ENCODE peak calls at places on chromosomes 4 and X, in nine cellular contexts. One of them, this sample, is unnamed.

GRCh38 chr4:108772402-108772801 is 9.5 kb upstream of the ETNPPL start:
- DNase-seq in cardiac muscle cell: no peak
- DNase-seq in lower leg skin: no peak
- DNase-seq in omental fat pad: no peak
- DNase-seq in GM20000: no peak
- DNase-seq in left lung: no peak
- DNase-seq in activated B cell treated with CpG ODN at 0.5 μM for 24 hours: no peak
- DNase-seq in PC-3: no peak
- DNase-seq in fibroblast of mammary gland: no peak
- DNase-seq in this sample: no peak

GRCh38 chr4:151599876-151600275 is 160.9 kb downstream of the GATB start:
- DNase-seq in PC-3: no peak
- DNase-seq in left lung: no peak
- DNase-seq in fibroblast of mammary gland: peak; percentile 59
- DNase-seq in omental fat pad: no peak
- DNase-seq in GM20000: no peak
- DNase-seq in lower leg skin: no peak
- DNase-seq in cardiac muscle cell: no peak
- DNase-seq in activated B cell treated with CpG ODN at 0.5 μM for 24 hours: no peak
- DNase-seq in this sample: no peak

GRCh38 chrX:130295519-130296314 is 27.0 kb upstream of the ZNF280C start:
- DNase-seq in lower leg skin: no peak
- DNase-seq in GM20000: no peak
- DNase-seq in activated B cell treated with CpG ODN at 0.5 μM for 24 hours: no peak
- DNase-seq in left lung: no peak
- DNase-seq in cardiac muscle cell: no peak
- DNase-seq in PC-3: peak; percentile 33
- DNase-seq in omental fat pad: no peak
- DNase-seq in fibroblast of mammary gland: peak; percentile 41
- DNase-seq in this sample: no peak

GRCh38 chr4:75633846-75634245 is 3.5 kb upstream of the CDKL2 start:
- DNase-seq in omental fat pad: no peak
- DNase-seq in PC-3: no peak
- DNase-seq in GM20000: no peak
- DNase-seq in lower leg skin: no peak
- DNase-seq in activated B cell treated with CpG ODN at 0.5 μM for 24 hours: no peak
- DNase-seq in fibroblast of mammary gland: peak; percentile 49
- DNase-seq in left lung: no peak
- DNase-seq in cardiac muscle cell: no peak
- DNase-seq in this sample: no peak

GRCh38 chrX:81316163-81316562 is 114.3 kb downstream of the SH3BGRL start:
- DNase-seq in cardiac muscle cell: no peak
- DNase-seq in activated B cell treated with CpG ODN at 0.5 μM for 24 hours: no peak
- DNase-seq in lower leg skin: peak; percentile 14
- DNase-seq in omental fat pad: no peak
- DNase-seq in GM20000: no peak
- DNase-seq in PC-3: no peak
- DNase-seq in fibroblast of mammary gland: peak; percentile 25
- DNase-seq in left lung: no peak
- DNase-seq in this sample: no peak

GRCh38 chr4:121633642-121634041 is 63.1 kb downstream of the ANXA5 start:
- DNase-seq in cardiac muscle cell: no peak
- DNase-seq in left lung: no peak
- DNase-seq in GM20000: no peak
- DNase-seq in fibroblast of mammary gland: no peak
- DNase-seq in lower leg skin: no peak
- DNase-seq in omental fat pad: no peak
- DNase-seq in activated B cell treated with CpG ODN at 0.5 μM for 24 hours: no peak
- DNase-seq in PC-3: no peak
- DNase-seq in this sample: no peak

GRCh38 chrX:9848718-9849481 is 62.7 kb downstream of the SHROOM2 start:
- DNase-seq in omental fat pad: no peak
- DNase-seq in activated B cell treated with CpG ODN at 0.5 μM for 24 hours: no peak
- DNase-seq in left lung: no peak
- DNase-seq in PC-3: no peak
- DNase-seq in cardiac muscle cell: no peak
- DNase-seq in lower leg skin: no peak
- DNase-seq in GM20000: no peak
- DNase-seq in fibroblast of mammary gland: no peak
- DNase-seq in this sample: no peak

GRCh38 chr4:128727658-128728057 is 81.8 kb upstream of the JADE1 start:
- DNase-seq in activated B cell treated with CpG ODN at 0.5 μM for 24 hours: no peak
- DNase-seq in lower leg skin: no peak
- DNase-seq in GM20000: no peak
- DNase-seq in fibroblast of mammary gland: no peak
- DNase-seq in cardiac muscle cell: peak; percentile 9
- DNase-seq in omental fat pad: no peak
- DNase-seq in PC-3: no peak
- DNase-seq in left lung: no peak
- DNase-seq in this sample: no peak

GRCh38 chr4:36006226-36006625 is 238.1 kb downstream of the ARAP2 start:
- DNase-seq in activated B cell treated with CpG ODN at 0.5 μM for 24 hours: no peak
- DNase-seq in GM20000: no peak
- DNase-seq in omental fat pad: no peak
- DNase-seq in lower leg skin: no peak
- DNase-seq in PC-3: peak; percentile 78
- DNase-seq in cardiac muscle cell: no peak
- DNase-seq in fibroblast of mammary gland: peak; percentile 5
- DNase-seq in left lung: no peak
- DNase-seq in this sample: no peak

GRCh38 chrX:109049903-109050302 is 313.5 kb upstream of the IRS4 start:
- DNase-seq in lower leg skin: no peak
- DNase-seq in omental fat pad: no peak
- DNase-seq in GM20000: no peak
- DNase-seq in fibroblast of mammary gland: no peak
- DNase-seq in PC-3: no peak
- DNase-seq in left lung: no peak
- DNase-seq in activated B cell treated with CpG ODN at 0.5 μM for 24 hours: no peak
- DNase-seq in cardiac muscle cell: no peak
- DNase-seq in this sample: no peak

GRCh38 chr4:11623726-11624037 is 195.0 kb upstream of the HS3ST1 start:
- DNase-seq in lower leg skin: no peak
- DNase-seq in fibroblast of mammary gland: no peak
- DNase-seq in activated B cell treated with CpG ODN at 0.5 μM for 24 hours: no peak
- DNase-seq in cardiac muscle cell: peak; percentile 62
- DNase-seq in left lung: peak; percentile 32
- DNase-seq in GM20000: peak; percentile 5
- DNase-seq in PC-3: peak; percentile 63
- DNase-seq in omental fat pad: no peak
- DNase-seq in this sample: no peak

DNA sequence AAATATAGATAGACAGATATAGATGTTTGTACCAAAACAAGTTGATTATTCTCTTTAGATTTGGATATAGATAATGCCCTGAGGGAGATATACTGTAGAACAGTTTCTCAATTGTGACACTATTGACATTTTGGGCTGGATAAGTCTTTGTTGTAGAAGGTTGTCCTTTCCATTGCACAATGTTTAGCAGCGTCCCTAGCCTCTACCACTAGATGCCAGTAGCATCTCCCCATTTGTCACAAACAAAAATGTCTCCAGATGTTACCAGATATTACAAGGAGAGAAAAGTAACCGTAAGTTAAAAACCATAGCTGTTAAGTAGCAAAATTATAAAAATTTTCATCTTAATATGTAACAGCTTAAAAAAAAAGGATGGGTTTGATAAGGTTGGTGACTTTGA is 2595.3 kb downstream of the ARAP2 start:
- DNase-seq in activated B cell treated with CpG ODN at 0.5 μM for 24 hours: no peak
- DNase-seq in left lung: no peak
- DNase-seq in omental fat pad: no peak
- DNase-seq in PC-3: peak; percentile 43
- DNase-seq in lower leg skin: no peak
- DNase-seq in fibroblast of mammary gland: peak; percentile 66
- DNase-seq in GM20000: no peak
- DNase-seq in cardiac muscle cell: peak; percentile 5
- DNase-seq in this sample: no peak
- TF ChIP-seq CTCF in activated B cell treated with CpG ODN at 0.5 μM for 24 hours: no peak
- TF ChIP-seq CTCF in left lung: no peak
- TF ChIP-seq CTCF in omental fat pad: no peak
- TF ChIP-seq CTCF in PC-3: peak; percentile 71
- TF ChIP-seq CTCF in lower leg skin: no peak
- TF ChIP-seq CTCF in fibroblast of mammary gland: peak; percentile 80
- TF ChIP-seq CTCF in GM20000: no peak
- TF ChIP-seq CTCF in cardiac muscle cell: peak; percentile 71
- TF ChIP-seq CTCF in this sample: no peak

GRCh38 chrX:14359316-14359715 is 170.0 kb upstream of the GLRA2 start:
- DNase-seq in GM20000: no peak
- DNase-seq in activated B cell treated with CpG ODN at 0.5 μM for 24 hours: no peak
- DNase-seq in omental fat pad: no peak
- DNase-seq in fibroblast of mammary gland: no peak
- DNase-seq in left lung: no peak
- DNase-seq in cardiac muscle cell: no peak
- DNase-seq in lower leg skin: no peak
- DNase-seq in PC-3: peak; percentile 51
- DNase-seq in this sample: no peak

GRCh38 chrX:14357314-14357713 is 172.0 kb upstream of the GLRA2 start:
- DNase-seq in activated B cell treated with CpG ODN at 0.5 μM for 24 hours: no peak
- DNase-seq in fibroblast of mammary gland: peak; percentile 47
- DNase-seq in omental fat pad: no peak
- DNase-seq in cardiac muscle cell: no peak
- DNase-seq in GM20000: no peak
- DNase-seq in lower leg skin: no peak
- DNase-seq in PC-3: peak; percentile 56
- DNase-seq in left lung: no peak
- DNase-seq in this sample: no peak

GRCh38 chrX:14359727-14360126 is 169.6 kb upstream of the GLRA2 start:
- DNase-seq in GM20000: no peak
- DNase-seq in cardiac muscle cell: no peak
- DNase-seq in omental fat pad: no peak
- DNase-seq in lower leg skin: no peak
- DNase-seq in activated B cell treated with CpG ODN at 0.5 μM for 24 hours: no peak
- DNase-seq in left lung: no peak
- DNase-seq in PC-3: no peak
- DNase-seq in fibroblast of mammary gland: no peak
- DNase-seq in this sample: no peak

GRCh38 chrX:14354541-14354940 is 174.8 kb upstream of the GLRA2 start:
- DNase-seq in omental fat pad: no peak
- DNase-seq in lower leg skin: no peak
- DNase-seq in GM20000: no peak
- DNase-seq in cardiac muscle cell: no peak
- DNase-seq in activated B cell treated with CpG ODN at 0.5 μM for 24 hours: no peak
- DNase-seq in PC-3: no peak
- DNase-seq in fibroblast of mammary gland: peak; percentile 77
- DNase-seq in left lung: no peak
- DNase-seq in this sample: no peak

GRCh38 chrX:14356401-14356800 is 172.9 kb upstream of the GLRA2 start:
- DNase-seq in GM20000: no peak
- DNase-seq in cardiac muscle cell: no peak
- DNase-seq in lower leg skin: no peak
- DNase-seq in fibroblast of mammary gland: peak; percentile 88
- DNase-seq in left lung: no peak
- DNase-seq in activated B cell treated with CpG ODN at 0.5 μM for 24 hours: no peak
- DNase-seq in omental fat pad: no peak
- DNase-seq in PC-3: peak; percentile 50
- DNase-seq in this sample: no peak
- TF ChIP-seq CTCF in GM20000: no peak
- TF ChIP-seq CTCF in cardiac muscle cell: no peak
- TF ChIP-seq CTCF in lower leg skin: no peak
- TF ChIP-seq CTCF in fibroblast of mammary gland: no peak
- TF ChIP-seq CTCF in left lung: no peak
- TF ChIP-seq CTCF in activated B cell treated with CpG ODN at 0.5 μM for 24 hours: no peak
- TF ChIP-seq CTCF in omental fat pad: no peak
- TF ChIP-seq CTCF in PC-3: no peak
- TF ChIP-seq CTCF in this sample: no peak

GRCh38 chrX:135923353-135923752 is 29.8 kb downstream of the SAGE1 start:
- DNase-seq in GM20000: no peak
- DNase-seq in PC-3: peak; percentile 46
- DNase-seq in fibroblast of mammary gland: no peak
- DNase-seq in omental fat pad: no peak
- DNase-seq in activated B cell treated with CpG ODN at 0.5 μM for 24 hours: no peak
- DNase-seq in cardiac muscle cell: no peak
- DNase-seq in left lung: no peak
- DNase-seq in lower leg skin: no peak
- DNase-seq in this sample: no peak
- TF ChIP-seq CTCF in GM20000: no peak
- TF ChIP-seq CTCF in PC-3: peak; percentile 63
- TF ChIP-seq CTCF in fibroblast of mammary gland: peak; percentile 14
- TF ChIP-seq CTCF in omental fat pad: no peak
- TF ChIP-seq CTCF in activated B cell treated with CpG ODN at 0.5 μM for 24 hours: no peak
- TF ChIP-seq CTCF in cardiac muscle cell: no peak
- TF ChIP-seq CTCF in left lung: no peak
- TF ChIP-seq CTCF in lower leg skin: no peak
- TF ChIP-seq CTCF in this sample: no peak

DNA sequence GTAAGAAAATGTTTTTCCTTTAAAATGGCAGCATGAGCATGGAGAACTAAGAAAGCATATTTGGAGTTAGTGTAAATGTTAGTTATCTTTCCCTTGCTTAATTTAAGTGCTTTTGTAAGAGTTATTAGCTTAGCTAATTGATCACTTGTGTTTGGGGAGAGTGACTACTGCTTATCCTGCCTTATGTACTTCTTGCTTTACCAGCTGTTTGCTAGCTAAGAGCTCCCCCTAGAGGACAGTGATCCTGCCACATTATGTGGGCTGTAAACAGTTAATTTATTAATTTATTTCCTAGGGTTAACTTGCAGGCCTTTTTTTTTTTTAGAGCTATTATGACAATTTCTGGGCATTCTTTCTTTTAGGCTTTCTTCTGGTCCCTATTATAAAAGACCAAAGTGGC is 435.8 kb downstream of the MAGEB5 start:
- DNase-seq in GM20000: no peak
- DNase-seq in lower leg skin: no peak
- DNase-seq in cardiac muscle cell: no peak
- DNase-seq in omental fat pad: no peak
- DNase-seq in PC-3: peak; percentile 26
- DNase-seq in activated B cell treated with CpG ODN at 0.5 μM for 24 hours: no peak
- DNase-seq in fibroblast of mammary gland: no peak
- DNase-seq in left lung: no peak
- DNase-seq in this sample: no peak
- TF ChIP-seq CTCF in GM20000: no peak
- TF ChIP-seq CTCF in lower leg skin: no peak
- TF ChIP-seq CTCF in cardiac muscle cell: no peak
- TF ChIP-seq CTCF in omental fat pad: no peak
- TF ChIP-seq CTCF in PC-3: peak; percentile 52
- TF ChIP-seq CTCF in activated B cell treated with CpG ODN at 0.5 μM for 24 hours: no peak
- TF ChIP-seq CTCF in fibroblast of mammary gland: peak; percentile 6
- TF ChIP-seq CTCF in left lung: no peak
- TF ChIP-seq CTCF in this sample: no peak

GRCh38 chr4:132614682-132615081 is 534.4 kb upstream of the PCDH10 start:
- DNase-seq in left lung: no peak
- DNase-seq in omental fat pad: no peak
- DNase-seq in lower leg skin: no peak
- DNase-seq in PC-3: no peak
- DNase-seq in cardiac muscle cell: no peak
- DNase-seq in activated B cell treated with CpG ODN at 0.5 μM for 24 hours: no peak
- DNase-seq in fibroblast of mammary gland: no peak
- DNase-seq in GM20000: no peak
- DNase-seq in this sample: no peak
- TF ChIP-seq CTCF in left lung: peak; percentile 36
- TF ChIP-seq CTCF in omental fat pad: no peak
- TF ChIP-seq CTCF in lower leg skin: no peak
- TF ChIP-seq CTCF in PC-3: peak; percentile 50
- TF ChIP-seq CTCF in cardiac muscle cell: peak; percentile 38
- TF ChIP-seq CTCF in activated B cell treated with CpG ODN at 0.5 μM for 24 hours: no peak
- TF ChIP-seq CTCF in fibroblast of mammary gland: peak; percentile 35
- TF ChIP-seq CTCF in GM20000: no peak
- TF ChIP-seq CTCF in this sample: peak; percentile 19

GRCh38 chr4:38783109-38783460 is 295 bp upstream of the TLR10 start:
- DNase-seq in left lung: no peak
- DNase-seq in omental fat pad: no peak
- DNase-seq in lower leg skin: no peak
- DNase-seq in activated B cell treated with CpG ODN at 0.5 μM for 24 hours: no peak
- DNase-seq in cardiac muscle cell: no peak
- DNase-seq in fibroblast of mammary gland: no peak
- DNase-seq in PC-3: no peak
- DNase-seq in GM20000: no peak
- DNase-seq in this sample: no peak
- TF ChIP-seq CTCF in left lung: no peak
- TF ChIP-seq CTCF in omental fat pad: no peak
- TF ChIP-seq CTCF in lower leg skin: no peak
- TF ChIP-seq CTCF in activated B cell treated with CpG ODN at 0.5 μM for 24 hours: no peak
- TF ChIP-seq CTCF in cardiac muscle cell: no peak
- TF ChIP-seq CTCF in fibroblast of mammary gland: no peak
- TF ChIP-seq CTCF in PC-3: no peak
- TF ChIP-seq CTCF in GM20000: no peak
- TF ChIP-seq CTCF in this sample: peak; percentile 60

GRCh38 chr4:142353149-142353738 is 492.9 kb downstream of the INPP4B start:
- DNase-seq in GM20000: peak; percentile 6
- DNase-seq in fibroblast of mammary gland: peak; percentile 83
- DNase-seq in cardiac muscle cell: peak; percentile 80
- DNase-seq in omental fat pad: no peak
- DNase-seq in left lung: no peak
- DNase-seq in activated B cell treated with CpG ODN at 0.5 μM for 24 hours: no peak
- DNase-seq in lower leg skin: no peak
- DNase-seq in PC-3: peak; percentile 88
- DNase-seq in this sample: no peak
- TF ChIP-seq CTCF in GM20000: peak; percentile 64
- TF ChIP-seq CTCF in fibroblast of mammary gland: peak; percentile 85
- TF ChIP-seq CTCF in cardiac muscle cell: peak; percentile 80
- TF ChIP-seq CTCF in omental fat pad: no peak
- TF ChIP-seq CTCF in left lung: peak; percentile 90
- TF ChIP-seq CTCF in activated B cell treated with CpG ODN at 0.5 μM for 24 hours: no peak
- TF ChIP-seq CTCF in lower leg skin: no peak
- TF ChIP-seq CTCF in PC-3: peak; percentile 96
- TF ChIP-seq CTCF in this sample: peak; percentile 93

This sample was measured in CD14-positive monocyte.